ENCODE peak calls at places on chromosome 1, in seven cellular contexts. T is HEK293T; K is T-helper 2 cell; N is SK-N-DZ; U is left cardiac atrium; E is stimulated activated CD8-positive, alpha-beta memory T cell treated with anti-CD3 and anti-CD28 coated beads, Interleukin-7, amount 100 ng/mL, for 24 hours; I is germinal center. Y is an unnamed sample.

GRCh38 chr1:46991083-46991923 is 32.2 kb upstream of the CYP4X1 start:
- DNase-seq in T (peak), K (no peak), N (no peak), U (no peak), E (no peak), I (no peak), Y (no peak)

GRCh38 chr1:203325004-203325417 is 19.7 kb downstream of the BTG2 start:
- DNase-seq in T (no peak), K (peak), N (no peak), U (no peak), E (no peak), I (peak), Y (no peak)

GRCh38 chr1:89557954-89558353 is 33.3 kb downstream of the LRRC8B start:
- DNase-seq in T (no peak), K (no peak), N (no peak), U (no peak), E (no peak), I (no peak), Y (no peak)

GRCh38 chr1:169867012-169867679 is 26.6 kb downstream of the SCYL3 start:
- DNase-seq in T (no peak), K (no peak), N (no peak), U (no peak), E (no peak), I (no peak), Y (no peak)

GRCh38 chr1:44354268-44354839 is 703 bp downstream of the ERI3 start:
- DNase-seq in T (no peak), K (no peak), N (peak), U (no peak), E (no peak), I (no peak), Y (no peak)

GRCh38 chr1:178536844-178537371 is 24.0 kb downstream of the TEX35 start:
- DNase-seq in T (no peak), K (no peak), N (no peak), U (peak), E (no peak), I (no peak), Y (peak)

GRCh38 chr1:180482425-180483275 is 19.7 kb downstream of the ACBD6 start:
- DNase-seq in T (peak), K (no peak), N (peak), U (no peak), E (no peak), I (peak), Y (no peak)

GRCh38 chr1:26358411-26359384 is 4.8 kb upstream of the CRYBG2 start:
- DNase-seq in T (no peak), K (peak), N (no peak), U (no peak), E (peak), I (no peak), Y (peak)

GRCh38 chr1:81298321-81298720 is 502.4 kb upstream of the ADGRL2 start:
- DNase-seq in T (no peak), K (no peak), N (no peak), U (no peak), E (no peak), I (no peak), Y (no peak)

GRCh38 chr1:224067621-224068457 is 46.1 kb upstream of the FBXO28 start:
- DNase-seq in T (no peak), K (no peak), N (no peak), U (no peak), E (no peak), I (no peak), Y (no peak)

GRCh38 chr1:64183380-64183984 is 19.9 kb upstream of the UBE2U start:
- DNase-seq in T (no peak), K (no peak), N (peak), U (no peak), E (no peak), I (no peak), Y (no peak)

GRCh38 chr1:9211291-9211811 is 23.2 kb upstream of the H6PD start:
- DNase-seq in T (no peak), K (no peak), N (no peak), U (no peak), E (no peak), I (no peak), Y (no peak)

GRCh38 chr1:3545363-3546047 is 65.8 kb downstream of the MEGF6 start:
- DNase-seq in T (no peak), K (no peak), N (no peak), U (no peak), E (no peak), I (no peak), Y (peak)

GRCh38 chr1:95863086-95863485 is 629.1 kb downstream of the RWDD3 start:
- DNase-seq in T (no peak), K (no peak), N (no peak), U (no peak), E (no peak), I (no peak), Y (no peak)

GRCh38 chr1:169143351-169143750 is 36.9 kb downstream of the ATP1B1 start:
- DNase-seq in T (no peak), K (no peak), N (no peak), U (no peak), E (no peak), I (no peak), Y (no peak)

GRCh38 chr1:162206749-162207635 is 137.5 kb downstream of the NOS1AP start:
- DNase-seq in T (peak), K (no peak), N (no peak), U (peak), E (no peak), I (no peak), Y (peak)

GRCh38 chr1:199113265-199113869 is 474.5 kb downstream of the PTPRC start:
- DNase-seq in T (peak), K (peak), N (peak), U (peak), E (peak), I (peak), Y (peak)

GRCh38 chr1:236948381-236948780 is 55.9 kb downstream of the MT1HL1 start:
- DNase-seq in T (no peak), K (no peak), N (no peak), U (no peak), E (no peak), I (no peak), Y (no peak)

GRCh38 chr1:71640131-71640530 is 559.3 kb upstream of the ZRANB2 start:
- DNase-seq in T (no peak), K (no peak), N (no peak), U (no peak), E (no peak), I (no peak), Y (no peak)

GRCh38 chr1:201192478-201192804 is 1.8 kb downstream of the IGFN1 start:
- DNase-seq in T (no peak), K (no peak), N (no peak), U (no peak), E (no peak), I (no peak), Y (no peak)